ENCODE peak calls at places on chromosomes 12 and 14, in seven cellular contexts. H is epithelial cell of esophagus, N is spleen, I is mammary epithelial cell, K is ascending aorta, R is heart right ventricle, J is Calu3. C is an unnamed sample.

GRCh38 chr12:50929831-50930230 is 22.5 kb upstream of the HIGD1C start:
- DNase-seq in H (no peak), N (no peak), I (no peak), K (no peak), R (no peak), J (no peak), C (peak)

GRCh38 chr12:77888611-77889010 is 57.9 kb downstream of the NAV3 start:
- DNase-seq in H (peak), N (no peak), I (peak), K (no peak), R (no peak), J (no peak), C (no peak)

GRCh38 chr12:32344047-32344446 is 55.3 kb upstream of the FGD4 start:
- DNase-seq in H (peak), N (no peak), I (no peak), K (no peak), R (no peak), J (peak), C (no peak)

GRCh38 chr12:39239484-39240143 is 203.3 kb downstream of the KIF21A start:
- DNase-seq in H (peak), N (no peak), I (peak), K (no peak), R (no peak), J (no peak), C (no peak)

GRCh38 chr12:22116376-22116775 is 70.4 kb downstream of the CMAS start:
- DNase-seq in H (no peak), N (no peak), I (no peak), K (no peak), R (no peak), J (no peak), C (no peak)

GRCh38 chr14:47422191-47422590 is 253.2 kb downstream of the MDGA2 start:
- DNase-seq in H (no peak), N (no peak), I (no peak), K (no peak), R (no peak), J (no peak), C (no peak)

GRCh38 chr14:28157887-28158791 is 608.4 kb upstream of the FOXG1 start:
- DNase-seq in H (no peak), N (peak), I (no peak), K (no peak), R (no peak), J (no peak), C (no peak)

GRCh38 chr14:101444116-101444515 is 117.2 kb upstream of the DIO3 start:
- DNase-seq in H (peak), N (no peak), I (peak), K (no peak), R (no peak), J (peak), C (no peak)

GRCh38 chr14:77355811-77356210 is 21.1 kb downstream of the TMED8 start:
- DNase-seq in H (no peak), N (no peak), I (peak), K (no peak), R (no peak), J (no peak), C (no peak)

GRCh38 chr12:68686595-68687521 is at the start of gene NUP107:
- DNase-seq in H (peak), N (peak), I (peak), K (peak), R (peak), J (peak), C (peak)
- TF ChIP-seq CTCF in H (peak), N (no peak), I (no peak), K (no peak), R (peak), J (no peak), C (no peak)

GRCh38 chr12:26701604-26702215 is 131.3 kb downstream of the ITPR2 start:
- DNase-seq in H (peak), N (no peak), I (peak), K (no peak), R (no peak), J (no peak), C (no peak)
- TF ChIP-seq CTCF in H (peak), N (no peak), I (peak), K (peak), R (peak), J (no peak), C (peak)

DNA sequence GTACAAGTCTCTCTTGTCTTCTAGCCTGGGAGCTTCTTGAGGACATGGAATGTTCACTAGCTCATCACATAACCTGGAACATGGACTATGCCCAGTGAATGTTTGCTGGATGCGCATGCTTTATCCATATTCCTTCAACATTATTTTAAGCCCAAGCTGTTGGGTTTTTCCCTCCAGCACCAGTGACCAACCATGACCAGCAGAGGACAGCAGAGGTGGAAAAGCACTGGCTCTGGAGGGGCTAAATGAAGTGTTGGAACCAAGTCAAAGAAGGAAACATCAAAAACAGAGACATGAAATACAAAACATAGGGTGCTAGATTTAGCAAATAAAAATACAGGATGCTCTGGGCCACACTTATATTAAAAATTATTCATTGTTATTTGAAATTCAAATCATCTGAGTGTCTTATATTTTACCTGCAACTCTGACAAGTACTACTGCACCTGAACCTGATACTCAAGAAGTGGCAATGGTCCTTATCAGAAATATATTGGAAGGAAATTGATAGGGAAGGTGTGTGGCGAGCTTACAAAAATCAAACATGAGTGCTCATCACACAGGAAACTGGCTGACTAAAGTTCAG is 23.1 kb upstream of the HELB start:
- DNase-seq in H (peak), N (no peak), I (no peak), K (no peak), R (no peak), J (peak), C (no peak)
- TF ChIP-seq CTCF in H (peak), N (no peak), I (peak), K (peak), R (peak), J (peak), C (peak)

DNA sequence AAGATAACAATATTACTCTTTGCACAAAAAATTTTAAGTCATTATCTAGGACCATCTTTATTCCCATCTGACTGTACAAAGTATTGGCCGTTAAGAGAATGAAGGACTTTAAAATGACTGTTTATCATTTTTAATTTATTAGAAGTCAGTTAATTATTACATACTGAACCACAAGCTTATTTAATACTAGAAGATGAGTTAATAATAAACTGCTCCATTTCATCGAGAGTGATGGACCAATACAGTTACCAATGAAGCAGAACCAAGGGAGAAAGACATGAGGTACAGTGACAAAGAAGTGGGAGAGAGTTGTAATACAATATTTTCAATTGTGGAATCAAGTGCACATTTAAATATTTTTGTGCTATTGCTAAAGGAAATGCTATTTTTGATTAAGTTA is 83.3 kb downstream of the PTPRO start:
- DNase-seq in H (no peak), N (no peak), I (no peak), K (no peak), R (no peak), J (no peak), C (no peak)
- TF ChIP-seq CTCF in H (no peak), N (no peak), I (no peak), K (no peak), R (no peak), J (no peak), C (no peak)

GRCh38 chr14:90900712-90901111 is 84.5 kb upstream of the TTC7B start:
- DNase-seq in H (no peak), N (no peak), I (no peak), K (no peak), R (no peak), J (no peak), C (no peak)
- TF ChIP-seq CTCF in H (no peak), N (no peak), I (no peak), K (peak), R (peak), J (no peak), C (peak)

GRCh38 chr12:2683283-2684025 is 111.3 kb upstream of the FKBP4 start:
- DNase-seq in H (no peak), N (no peak), I (no peak), K (peak), R (no peak), J (no peak), C (no peak)
- TF ChIP-seq CTCF in H (no peak), N (no peak), I (no peak), K (no peak), R (no peak), J (no peak), C (no peak)

GRCh38 chr14:54785111-54785777 is 117.4 kb downstream of the GCH1 start:
- DNase-seq in H (no peak), N (no peak), I (no peak), K (peak), R (no peak), J (no peak), C (no peak)
- TF ChIP-seq CTCF in H (no peak), N (no peak), I (no peak), K (no peak), R (no peak), J (no peak), C (no peak)

GRCh38 chr14:45838597-45838996 is 585.6 kb upstream of the MIS18BP1 start:
- DNase-seq in H (peak), N (no peak), I (peak), K (no peak), R (no peak), J (no peak), C (no peak)
- TF ChIP-seq CTCF in H (peak), N (no peak), I (peak), K (no peak), R (no peak), J (no peak), C (peak)

GRCh38 chr12:120668797-120669054 is 18.2 kb upstream of the MLEC start:
- DNase-seq in H (no peak), N (no peak), I (no peak), K (no peak), R (no peak), J (no peak), C (no peak)
- TF ChIP-seq CTCF in H (no peak), N (no peak), I (no peak), K (no peak), R (no peak), J (no peak), C (no peak)

GRCh38 chr12:92736605-92737004 is 33.8 kb downstream of the PLEKHG7 start:
- DNase-seq in H (no peak), N (no peak), I (no peak), K (no peak), R (no peak), J (no peak), C (peak)

GRCh38 chr12:92730758-92731157 is 28.0 kb downstream of the PLEKHG7 start:
- DNase-seq in H (no peak), N (no peak), I (no peak), K (no peak), R (no peak), J (no peak), C (no peak)

GRCh38 chr12:92737855-92738850 is 35.4 kb downstream of the PLEKHG7 start:
- DNase-seq in H (no peak), N (no peak), I (no peak), K (no peak), R (no peak), J (no peak), C (peak)

GRCh38 chr12:92739099-92739498 is 36.3 kb downstream of the PLEKHG7 start:
- DNase-seq in H (no peak), N (no peak), I (no peak), K (no peak), R (no peak), J (no peak), C (peak)

GRCh38 chr12:92735131-92735721 is 32.4 kb downstream of the PLEKHG7 start:
- DNase-seq in H (peak), N (no peak), I (peak), K (no peak), R (no peak), J (peak), C (peak)
- TF ChIP-seq CTCF in H (peak), N (no peak), I (no peak), K (no peak), R (no peak), J (no peak), C (no peak)

C was measured in osteocyte.